ENCODE peak calls at places on chromosomes 12 and 14, in four cellular contexts. One of them, this sample, is unnamed.
A peak's percentile ranks its signal among the peaks of the same experiment; 100 is the strongest.

GRCh38 chr12:14619731-14620501 is 52.2 kb upstream of the PLBD1 start:
- DNase-seq in IMR-90: no peak
- DNase-seq in H9: no peak
- DNase-seq in H1: no peak
- DNase-seq in this sample: peak; percentile 40

GRCh38 chr12:128966411-128966810 is 113.1 kb downstream of the GLT1D1 start:
- DNase-seq in IMR-90: no peak
- DNase-seq in H9: no peak
- DNase-seq in H1: no peak
- DNase-seq in this sample: no peak

GRCh38 chr12:3935078-3935477 is 61.9 kb upstream of the PARP11 start:
- DNase-seq in IMR-90: no peak
- DNase-seq in H9: no peak
- DNase-seq in H1: no peak
- DNase-seq in this sample: no peak

GRCh38 chr12:112322882-112323547 is 59.2 kb downstream of the HECTD4 start:
- DNase-seq in IMR-90: no peak
- DNase-seq in H9: no peak
- DNase-seq in H1: no peak
- DNase-seq in this sample: peak; percentile 10

GRCh38 chr12:122322501-122322900 is 56.2 kb upstream of the VPS33A start:
- DNase-seq in IMR-90: peak; percentile 52
- DNase-seq in H9: no peak
- DNase-seq in H1: no peak
- DNase-seq in this sample: peak; percentile 27

GRCh38 chr12:128603573-128604120 is 220.1 kb downstream of the SLC15A4 start:
- DNase-seq in IMR-90: no peak
- DNase-seq in H9: no peak
- DNase-seq in H1: no peak
- DNase-seq in this sample: no peak

GRCh38 chr12:30796508-30796780 is 41.7 kb upstream of the CAPRIN2 start:
- DNase-seq in IMR-90: peak; percentile 67
- DNase-seq in H9: peak; percentile 81
- DNase-seq in H1: no peak
- DNase-seq in this sample: no peak

GRCh38 chr12:46384451-46385301 is 12.1 kb upstream of the SLC38A2 start:
- DNase-seq in IMR-90: no peak
- DNase-seq in H9: no peak
- DNase-seq in H1: no peak
- DNase-seq in this sample: no peak

GRCh38 chr12:124556067-124556466 is 11.3 kb downstream of the NCOR2 start:
- DNase-seq in IMR-90: no peak
- DNase-seq in H9: no peak
- DNase-seq in H1: no peak
- DNase-seq in this sample: no peak

GRCh38 chr12:121611306-121611705 is 15.0 kb upstream of the ORAI1 start:
- DNase-seq in IMR-90: no peak
- DNase-seq in H9: peak; percentile 91
- DNase-seq in H1: no peak
- DNase-seq in this sample: peak; percentile 52

GRCh38 chr14:75069811-75070145 is 337 bp downstream of the ZC2HC1C start:
- DNase-seq in IMR-90: no peak
- DNase-seq in H9: no peak
- DNase-seq in H1: no peak
- DNase-seq in this sample: no peak

GRCh38 chr12:86727151-86727550 is 471.0 kb upstream of the MGAT4C start:
- DNase-seq in IMR-90: peak; percentile 68
- DNase-seq in H9: no peak
- DNase-seq in H1: no peak
- DNase-seq in this sample: no peak

GRCh38 chr14:21852061-21852664 is 178.5 kb upstream of the OR4E1 start:
- DNase-seq in IMR-90: peak; percentile 20
- DNase-seq in H9: peak; percentile 71
- DNase-seq in H1: peak; percentile 27
- DNase-seq in this sample: peak; percentile 66

GRCh38 chr14:65137648-65138317 is 35.5 kb upstream of the MAX start:
- DNase-seq in IMR-90: peak; percentile 6
- DNase-seq in H9: no peak
- DNase-seq in H1: no peak
- DNase-seq in this sample: no peak

GRCh38 chr12:121461048-121461447 is 61.1 kb downstream of the RNF34 start:
- DNase-seq in IMR-90: no peak
- DNase-seq in H9: no peak
- DNase-seq in H1: no peak
- DNase-seq in this sample: no peak

GRCh38 chr12:92597997-92598396 is 104.8 kb upstream of the PLEKHG7 start:
- DNase-seq in IMR-90: peak; percentile 91
- DNase-seq in H9: no peak
- DNase-seq in H1: no peak
- DNase-seq in this sample: no peak

DNA sequence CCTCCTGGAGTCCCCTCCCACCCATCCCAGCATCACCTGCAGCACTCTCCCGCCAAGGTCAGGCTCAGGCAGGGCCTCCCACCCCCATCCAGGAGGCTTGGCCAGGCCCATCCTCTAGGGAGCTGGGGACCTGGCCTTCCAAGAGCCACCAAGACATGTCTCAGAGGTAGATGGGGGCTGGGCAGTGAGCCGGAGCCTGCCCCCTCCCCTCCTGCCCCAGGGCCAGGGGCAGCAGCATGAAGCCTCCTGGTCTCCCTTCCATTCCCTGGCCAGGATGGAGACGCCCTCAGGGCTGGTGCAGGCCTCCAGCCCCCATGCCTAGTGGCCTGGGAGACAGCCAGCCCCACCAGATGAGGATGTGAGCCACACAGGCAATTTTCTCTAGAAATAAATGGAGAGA is 69.3 kb upstream of the C14orf180 start:
- DNase-seq in IMR-90: no peak
- DNase-seq in H9: no peak
- DNase-seq in H1: no peak
- DNase-seq in this sample: peak; percentile 14
- H2BK5ac ChIP-seq in IMR-90: no peak overlapping the region
- H2BK5ac ChIP-seq in H9: no peak overlapping the region
- H2BK5ac ChIP-seq in H1: no peak overlapping the region
- H2BK5ac ChIP-seq in this sample: no peak overlapping the region

GRCh38 chr12:54562720-54563356 is 13.4 kb downstream of the PDE1B start:
- DNase-seq in IMR-90: no peak
- DNase-seq in H9: no peak
- DNase-seq in H1: no peak
- DNase-seq in this sample: no peak
- H4K5ac ChIP-seq in IMR-90: no peak overlapping the region
- H4K5ac ChIP-seq in H9: no peak overlapping the region
- H4K5ac ChIP-seq in H1: no peak overlapping the region
- H4K5ac ChIP-seq in this sample: no peak overlapping the region

GRCh38 chr14:88470542-88471440 is 84.0 kb downstream of the PTPN21 start:
- DNase-seq in IMR-90: peak; percentile 63
- DNase-seq in H9: no peak
- DNase-seq in H1: no peak
- DNase-seq in this sample: no peak
- H3K4ac ChIP-seq in IMR-90: peak overlapping the region; percentile 82
- H3K4ac ChIP-seq in H9: no peak overlapping the region
- H3K4ac ChIP-seq in H1: no peak overlapping the region
- H3K4ac ChIP-seq in this sample: no peak overlapping the region

GRCh38 chr12:54017845-54018607 is 9.2 kb downstream of the HOXC8 start:
- DNase-seq in IMR-90: peak; percentile 33
- DNase-seq in H9: peak; percentile 93
- DNase-seq in H1: no peak
- DNase-seq in this sample: peak; percentile 85

GRCh38 chr12:54017027-54017788 is 8.4 kb downstream of the HOXC8 start:
- DNase-seq in IMR-90: no peak
- DNase-seq in H9: peak; percentile 68
- DNase-seq in H1: no peak
- DNase-seq in this sample: no peak

GRCh38 chr12:54015210-54015931 is 6.6 kb downstream of the HOXC8 start:
- DNase-seq in IMR-90: no peak
- DNase-seq in H9: no peak
- DNase-seq in H1: no peak
- DNase-seq in this sample: no peak

GRCh38 chr12:54016051-54016450 is 7.3 kb downstream of the HOXC8 start:
- DNase-seq in IMR-90: no peak
- DNase-seq in H9: no peak
- DNase-seq in H1: no peak
- DNase-seq in this sample: no peak

GRCh38 chr12:54016478-54016964 is 7.7 kb downstream of the HOXC8 start:
- DNase-seq in IMR-90: peak; percentile 11
- DNase-seq in H9: no peak
- DNase-seq in H1: no peak
- DNase-seq in this sample: no peak
- H2BK5ac ChIP-seq in IMR-90: no peak overlapping the region
- H2BK5ac ChIP-seq in H9: no peak overlapping the region
- H2BK5ac ChIP-seq in H1: no peak overlapping the region
- H2BK5ac ChIP-seq in this sample: no peak overlapping the region

DNA sequence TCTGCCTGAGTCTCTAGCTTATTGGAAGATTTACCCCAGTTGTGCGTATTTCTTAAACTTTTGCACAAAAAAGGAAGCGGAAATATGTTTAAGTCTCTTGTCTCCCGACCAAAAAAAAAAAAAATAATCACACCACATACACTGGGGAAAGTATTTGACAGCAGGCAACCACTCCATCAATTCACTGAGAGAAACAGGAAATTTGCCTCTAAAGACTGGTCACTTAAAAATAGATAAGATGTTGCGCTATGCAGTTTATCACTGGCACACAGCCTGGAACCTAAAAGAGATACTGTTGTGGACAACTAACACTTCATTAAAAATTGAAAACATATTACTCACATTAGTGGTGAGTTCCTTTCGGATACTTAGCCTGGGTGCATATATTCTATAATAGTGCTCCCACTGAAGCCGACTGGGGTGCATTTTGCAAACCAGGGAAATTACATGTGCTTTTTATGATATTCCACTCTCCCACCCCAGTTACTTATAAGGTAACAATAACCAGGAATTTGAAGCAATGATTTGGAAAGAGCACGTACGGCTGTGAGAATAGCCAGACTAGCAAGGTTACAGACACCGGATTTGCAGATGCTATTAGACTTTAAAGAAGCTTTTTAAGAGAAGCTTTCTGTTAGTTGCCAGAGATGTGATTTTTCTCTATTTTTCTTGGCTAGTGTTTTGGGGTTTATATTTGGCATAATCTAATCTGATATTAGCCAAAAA is 311.6 kb downstream of the NOVA1 start:
- DNase-seq in IMR-90: peak; percentile 13
- DNase-seq in H9: no peak
- DNase-seq in H1: no peak
- DNase-seq in this sample: no peak
- H4K5ac ChIP-seq in IMR-90: peak overlapping the region; percentile 16
- H4K5ac ChIP-seq in H9: no peak overlapping the region
- H4K5ac ChIP-seq in H1: no peak overlapping the region
- H4K5ac ChIP-seq in this sample: no peak overlapping the region

DNA sequence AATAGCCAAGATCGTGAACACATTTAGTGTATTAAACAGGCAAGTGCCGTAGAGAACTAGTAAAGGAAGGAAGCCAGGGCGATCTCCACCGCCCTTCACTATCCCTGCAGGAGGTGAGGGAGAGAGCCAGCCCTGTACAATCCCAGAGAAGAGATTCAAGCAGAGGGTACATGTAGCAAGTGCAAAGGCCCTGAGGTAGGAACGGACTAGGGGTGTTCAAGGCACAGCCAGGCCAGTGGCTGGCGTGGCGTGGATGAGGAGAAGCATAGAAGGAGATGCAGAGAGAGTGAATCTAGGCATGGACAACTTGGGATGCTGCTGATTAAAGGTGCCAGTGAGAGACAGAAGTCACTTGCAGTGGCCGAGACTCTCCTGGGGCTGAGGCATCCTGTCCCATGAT is 39.1 kb upstream of the ESRRB start:
- DNase-seq in IMR-90: no peak
- DNase-seq in H9: no peak
- DNase-seq in H1: no peak
- DNase-seq in this sample: no peak
- H3K4ac ChIP-seq in IMR-90: no peak overlapping the region
- H3K4ac ChIP-seq in H9: no peak overlapping the region
- H3K4ac ChIP-seq in H1: no peak overlapping the region
- H3K4ac ChIP-seq in this sample: no peak overlapping the region

DNA sequence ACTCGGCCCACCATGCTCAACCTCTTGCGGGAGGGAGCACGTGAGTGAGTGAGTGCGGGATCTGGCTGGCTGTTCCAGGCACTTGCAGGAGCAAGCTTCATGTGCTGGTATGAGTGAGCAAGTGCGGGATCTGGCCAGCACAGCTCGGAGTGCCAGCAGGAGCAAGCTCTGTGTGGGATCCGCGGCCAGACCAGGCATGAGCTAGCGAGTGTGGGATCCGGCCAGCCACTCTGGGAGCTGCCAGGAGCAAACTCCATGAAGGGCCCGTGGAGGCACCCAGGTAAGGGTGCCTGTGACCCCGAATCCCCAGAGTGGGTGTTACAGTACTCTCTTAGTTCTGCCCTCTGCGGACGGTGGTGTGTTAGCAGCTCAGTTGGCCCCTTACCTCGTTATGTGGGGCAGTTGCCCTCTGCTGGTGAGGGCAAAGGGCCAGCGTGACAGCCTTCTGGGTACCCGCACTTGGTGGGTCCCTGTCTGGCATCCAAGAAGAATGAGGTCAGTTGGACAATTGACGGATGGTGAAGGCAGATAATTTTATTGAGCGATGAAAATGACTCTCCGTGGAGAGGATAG is 38.3 kb downstream of the RAD51B start:
- DNase-seq in IMR-90: no peak
- DNase-seq in H9: peak; percentile 44
- DNase-seq in H1: no peak
- DNase-seq in this sample: no peak
- H2BK5ac ChIP-seq in IMR-90: no peak overlapping the region
- H2BK5ac ChIP-seq in H9: no peak overlapping the region
- H2BK5ac ChIP-seq in H1: no peak overlapping the region
- H2BK5ac ChIP-seq in this sample: no peak overlapping the region